ENCODE peak calls at places on chromosomes 13 and 19, in five cellular contexts. T is astrocyte, L is tibial artery, F is mucosa of descending colon, S is stomach. O is an unnamed sample.

GRCh38 chr19:49362048-49362925 is at the start of gene TEAD2:
- DNase-seq in S (peak), F (peak), T (peak), L (peak), O (peak)

GRCh38 chr13:42412812-42413795 is 141.2 kb downstream of the AKAP11 start:
- DNase-seq in T (no peak), F (no peak), L (no peak), S (no peak), O (no peak)

GRCh38 chr19:28744943-28745342 is 468.0 kb downstream of the UQCRFS1 start:
- DNase-seq in T (no peak), F (no peak), S (no peak), L (no peak), O (no peak)

GRCh38 chr13:95137096-95137495 is 164.2 kb downstream of the ABCC4 start:
- DNase-seq in S (no peak), T (no peak), L (no peak), F (no peak), O (no peak)

GRCh38 chr13:73598021-73598712 is 536.0 kb downstream of the KLF12 start:
- DNase-seq in L (no peak), S (no peak), F (no peak), T (peak), O (no peak)

GRCh38 chr13:73782781-73783180 is 351.4 kb downstream of the KLF12 start:
- DNase-seq in F (no peak), L (no peak), S (no peak), T (peak), O (no peak)

GRCh38 chr13:27624071-27624470 is 2.4 kb downstream of the POLR1D start:
- DNase-seq in L (no peak), F (no peak), S (peak), T (no peak), O (no peak)

GRCh38 chr19:5336195-5336965 is 4.2 kb downstream of the PTPRS start:
- DNase-seq in F (no peak), L (no peak), T (no peak), S (no peak), O (no peak)

GRCh38 chr19:15431396-15432017 is 12.7 kb upstream of the AKAP8L start:
- DNase-seq in L (no peak), S (no peak), T (no peak), F (no peak), O (no peak)

GRCh38 chr13:29956771-29957170 is 106.4 kb upstream of the UBL3 start:
- DNase-seq in F (no peak), L (no peak), T (no peak), S (no peak), O (no peak)

GRCh38 chr19:52248256-52248655 is 21.1 kb upstream of the ZNF766 start:
- DNase-seq in S (peak), F (no peak), L (no peak), T (no peak), O (peak)

GRCh38 chr13:67438465-67438864 is 208.3 kb upstream of the PCDH9 start:
- DNase-seq in T (no peak), L (no peak), F (no peak), S (no peak), O (no peak)

GRCh38 chr13:112575680-112576079 is 12.3 kb downstream of the TUBGCP3 start:
- DNase-seq in L (no peak), F (no peak), T (peak), S (no peak), O (no peak)

GRCh38 chr13:24247016-24247415 is 62.4 kb upstream of the C1QTNF9 start:
- DNase-seq in F (no peak), L (no peak), T (no peak), S (no peak), O (no peak)

DNA sequence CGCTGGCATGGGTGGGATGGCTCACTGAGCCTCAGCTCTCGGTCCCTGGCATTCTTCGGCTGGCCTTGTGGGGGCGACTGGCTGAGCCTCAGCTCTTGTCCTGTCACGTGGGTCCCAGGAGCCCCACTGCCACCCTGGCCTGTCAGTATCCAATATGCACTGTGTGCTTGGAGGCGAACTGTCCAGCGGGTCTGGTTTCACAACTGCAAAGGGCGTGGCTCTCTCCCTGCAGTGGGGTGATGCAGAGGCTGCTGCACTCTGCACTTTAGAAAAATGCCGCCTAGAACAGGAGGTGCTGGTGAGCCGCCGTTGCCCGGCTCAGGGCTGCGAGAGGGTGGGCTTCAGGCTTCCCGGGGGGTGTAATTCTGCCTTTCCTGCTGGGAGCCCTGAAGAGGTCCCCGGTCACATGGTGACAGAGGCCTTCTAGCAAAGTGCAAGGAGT is 17.0 kb upstream of the TMEM255B start:
- DNase-seq in T (no peak), F (peak), S (peak), L (no peak), O (no peak)
- TF ChIP-seq CTCF in T (peak), F (no peak), S (no peak), L (no peak), O (no peak)

GRCh38 chr19:18862976-18863842 is 31.4 kb downstream of the UPF1 start:
- DNase-seq in T (no peak), S (no peak), F (no peak), L (no peak), O (no peak)
- TF ChIP-seq CTCF in T (no peak), S (no peak), F (no peak), L (no peak), O (no peak)

GRCh38 chr19:45757696-45758095 is 11.4 kb downstream of the SIX5 start:
- DNase-seq in S (no peak), T (no peak), L (no peak), F (no peak), O (no peak)

GRCh38 chr19:45754323-45754722 is 14.7 kb downstream of the SIX5 start:
- DNase-seq in L (no peak), F (no peak), S (no peak), T (no peak), O (no peak)

GRCh38 chr19:45752639-45753038 is 16.4 kb downstream of the SIX5 start:
- DNase-seq in F (no peak), S (no peak), L (no peak), T (no peak), O (no peak)

GRCh38 chr19:45758921-45759320 is 10.1 kb downstream of the SIX5 start:
- DNase-seq in S (no peak), T (no peak), L (no peak), F (no peak), O (no peak)

GRCh38 chr19:45753548-45753947 is 15.5 kb downstream of the SIX5 start:
- DNase-seq in T (no peak), S (no peak), L (no peak), F (no peak), O (no peak)
- TF ChIP-seq CTCF in T (no peak), S (no peak), L (no peak), F (no peak), O (no peak)

DNA sequence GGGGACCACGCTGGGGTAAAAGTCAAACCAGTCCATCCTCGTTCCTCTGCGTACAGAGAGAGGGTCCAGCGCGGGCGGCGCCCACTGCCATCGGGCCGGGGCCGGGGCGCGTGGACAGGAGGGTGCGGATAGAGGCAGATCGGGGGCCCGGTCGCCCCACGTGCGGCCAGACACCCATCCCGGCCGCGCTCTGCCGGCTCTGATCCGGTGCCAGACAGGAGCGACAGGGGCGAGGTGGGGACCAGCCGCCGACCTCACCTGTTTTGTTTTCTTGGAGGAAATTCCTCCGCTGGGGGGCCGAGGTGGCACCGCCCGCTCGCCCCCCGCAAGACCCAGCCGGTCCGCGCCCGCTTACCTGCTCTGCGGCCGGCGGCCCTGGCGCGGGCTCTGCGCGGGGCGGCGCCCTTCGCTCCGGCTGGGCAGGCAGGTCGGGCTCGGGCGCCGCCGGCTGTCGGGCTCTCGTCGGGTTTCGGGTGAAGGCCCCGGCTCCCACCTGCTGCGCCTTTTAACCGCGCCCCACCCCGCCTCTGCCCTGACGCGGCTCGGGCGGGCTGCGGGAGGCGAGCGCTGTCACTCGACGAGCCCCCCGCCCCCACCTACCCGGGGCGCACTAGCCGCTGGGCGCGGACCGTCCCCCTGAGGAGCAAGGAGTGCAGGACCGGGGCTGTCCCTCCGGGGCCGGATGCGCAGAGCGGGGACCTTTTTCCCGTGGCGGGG is at the start of gene GJB6:
- DNase-seq in F (no peak), S (peak), L (no peak), T (no peak), O (no peak)
- TF ChIP-seq CTCF in F (no peak), S (no peak), L (no peak), T (no peak), O (no peak)

GRCh38 chr13:69935043-69935442 is 172.6 kb upstream of the ATXN8OS start:
- DNase-seq in L (no peak), F (no peak), S (no peak), T (no peak), O (no peak)
- TF ChIP-seq CTCF in L (no peak), F (no peak), S (no peak), T (peak), O (no peak)